ENCODE peak calls at places on chromosomes 16 and 17, in ten cellular contexts. One of them, this sample, is unnamed.

GRCh38 chr16:71852561-71852960 is 6.8 kb downstream of the ATXN1L start:
- DNase-seq in iPS DF 19.7: no peak
- DNase-seq in AG10803: no peak
- DNase-seq in cerebellum: no peak
- DNase-seq in activated naive CD4-positive, alpha-beta T cell: no peak
- DNase-seq in stimulated activated CD4-positive, alpha-beta T cell treated with anti-CD3 and anti-CD28 coated beads, TNF-alpha, amount 100 ng/mL, for 1 hour: no peak
- DNase-seq in KG1: no peak
- DNase-seq in activated T-helper 1 cell treated with Interleukin-2 at 50 U/mL for 16 hours: no peak
- DNase-seq in NCI-H2107: no peak
- DNase-seq in ELF-1: no peak
- DNase-seq in this sample: no peak

GRCh38 chr17:7997186-7997585 is 5.2 kb upstream of the GUCY2D start:
- DNase-seq in iPS DF 19.7: no peak
- DNase-seq in AG10803: peak
- DNase-seq in cerebellum: no peak
- DNase-seq in activated naive CD4-positive, alpha-beta T cell: peak
- DNase-seq in stimulated activated CD4-positive, alpha-beta T cell treated with anti-CD3 and anti-CD28 coated beads, TNF-alpha, amount 100 ng/mL, for 1 hour: no peak
- DNase-seq in KG1: peak
- DNase-seq in activated T-helper 1 cell treated with Interleukin-2 at 50 U/mL for 16 hours: no peak
- DNase-seq in NCI-H2107: peak
- DNase-seq in ELF-1: peak
- DNase-seq in this sample: no peak

GRCh38 chr17:80504671-80505413 is 28.4 kb upstream of the NPTX1 start:
- DNase-seq in iPS DF 19.7: no peak
- DNase-seq in AG10803: peak
- DNase-seq in cerebellum: no peak
- DNase-seq in activated naive CD4-positive, alpha-beta T cell: no peak
- DNase-seq in stimulated activated CD4-positive, alpha-beta T cell treated with anti-CD3 and anti-CD28 coated beads, TNF-alpha, amount 100 ng/mL, for 1 hour: no peak
- DNase-seq in KG1: no peak
- DNase-seq in activated T-helper 1 cell treated with Interleukin-2 at 50 U/mL for 16 hours: no peak
- DNase-seq in NCI-H2107: no peak
- DNase-seq in ELF-1: no peak
- DNase-seq in this sample: no peak

GRCh38 chr17:673200-673681 is 41.4 kb downstream of the VPS53 start:
- DNase-seq in iPS DF 19.7: peak
- DNase-seq in AG10803: no peak
- DNase-seq in cerebellum: peak
- DNase-seq in activated naive CD4-positive, alpha-beta T cell: no peak
- DNase-seq in stimulated activated CD4-positive, alpha-beta T cell treated with anti-CD3 and anti-CD28 coated beads, TNF-alpha, amount 100 ng/mL, for 1 hour: no peak
- DNase-seq in KG1: no peak
- DNase-seq in activated T-helper 1 cell treated with Interleukin-2 at 50 U/mL for 16 hours: no peak
- DNase-seq in NCI-H2107: no peak
- DNase-seq in ELF-1: peak
- DNase-seq in this sample: no peak

GRCh38 chr17:59763861-59764260 is 56.4 kb downstream of the VMP1 start:
- DNase-seq in iPS DF 19.7: no peak
- DNase-seq in AG10803: peak
- DNase-seq in cerebellum: no peak
- DNase-seq in activated naive CD4-positive, alpha-beta T cell: no peak
- DNase-seq in stimulated activated CD4-positive, alpha-beta T cell treated with anti-CD3 and anti-CD28 coated beads, TNF-alpha, amount 100 ng/mL, for 1 hour: no peak
- DNase-seq in KG1: no peak
- DNase-seq in activated T-helper 1 cell treated with Interleukin-2 at 50 U/mL for 16 hours: no peak
- DNase-seq in NCI-H2107: no peak
- DNase-seq in ELF-1: no peak
- DNase-seq in this sample: no peak

GRCh38 chr16:69564845-69565610 is 738 bp upstream of the NFAT5 start:
- DNase-seq in iPS DF 19.7: no peak
- DNase-seq in AG10803: no peak
- DNase-seq in cerebellum: peak
- DNase-seq in activated naive CD4-positive, alpha-beta T cell: no peak
- DNase-seq in stimulated activated CD4-positive, alpha-beta T cell treated with anti-CD3 and anti-CD28 coated beads, TNF-alpha, amount 100 ng/mL, for 1 hour: no peak
- DNase-seq in KG1: no peak
- DNase-seq in activated T-helper 1 cell treated with Interleukin-2 at 50 U/mL for 16 hours: no peak
- DNase-seq in NCI-H2107: no peak
- DNase-seq in ELF-1: no peak
- DNase-seq in this sample: no peak

GRCh38 chr16:49482690-49483089 is 109.1 kb downstream of the C16orf78 start:
- DNase-seq in iPS DF 19.7: no peak
- DNase-seq in AG10803: no peak
- DNase-seq in cerebellum: no peak
- DNase-seq in activated naive CD4-positive, alpha-beta T cell: no peak
- DNase-seq in stimulated activated CD4-positive, alpha-beta T cell treated with anti-CD3 and anti-CD28 coated beads, TNF-alpha, amount 100 ng/mL, for 1 hour: no peak
- DNase-seq in KG1: no peak
- DNase-seq in activated T-helper 1 cell treated with Interleukin-2 at 50 U/mL for 16 hours: no peak
- DNase-seq in NCI-H2107: no peak
- DNase-seq in ELF-1: no peak
- DNase-seq in this sample: no peak

GRCh38 chr17:50161911-50162288 is 3.9 kb upstream of the SGCA start:
- DNase-seq in iPS DF 19.7: no peak
- DNase-seq in AG10803: no peak
- DNase-seq in cerebellum: no peak
- DNase-seq in activated naive CD4-positive, alpha-beta T cell: no peak
- DNase-seq in stimulated activated CD4-positive, alpha-beta T cell treated with anti-CD3 and anti-CD28 coated beads, TNF-alpha, amount 100 ng/mL, for 1 hour: no peak
- DNase-seq in KG1: no peak
- DNase-seq in activated T-helper 1 cell treated with Interleukin-2 at 50 U/mL for 16 hours: no peak
- DNase-seq in NCI-H2107: no peak
- DNase-seq in ELF-1: no peak
- DNase-seq in this sample: no peak

GRCh38 chr16:64240586-64240985 is 881.3 kb downstream of the CDH11 start:
- DNase-seq in iPS DF 19.7: no peak
- DNase-seq in AG10803: peak
- DNase-seq in cerebellum: no peak
- DNase-seq in activated naive CD4-positive, alpha-beta T cell: no peak
- DNase-seq in stimulated activated CD4-positive, alpha-beta T cell treated with anti-CD3 and anti-CD28 coated beads, TNF-alpha, amount 100 ng/mL, for 1 hour: no peak
- DNase-seq in KG1: no peak
- DNase-seq in activated T-helper 1 cell treated with Interleukin-2 at 50 U/mL for 16 hours: no peak
- DNase-seq in NCI-H2107: no peak
- DNase-seq in ELF-1: no peak
- DNase-seq in this sample: no peak

GRCh38 chr16:66979011-66979717 is 9.2 kb upstream of the CES4A start:
- DNase-seq in iPS DF 19.7: no peak
- DNase-seq in AG10803: peak
- DNase-seq in cerebellum: no peak
- DNase-seq in activated naive CD4-positive, alpha-beta T cell: no peak
- DNase-seq in stimulated activated CD4-positive, alpha-beta T cell treated with anti-CD3 and anti-CD28 coated beads, TNF-alpha, amount 100 ng/mL, for 1 hour: no peak
- DNase-seq in KG1: no peak
- DNase-seq in activated T-helper 1 cell treated with Interleukin-2 at 50 U/mL for 16 hours: no peak
- DNase-seq in NCI-H2107: no peak
- DNase-seq in ELF-1: no peak
- DNase-seq in this sample: no peak

GRCh38 chr17:12128946-12129345 is 108.3 kb downstream of the MAP2K4 start:
- DNase-seq in iPS DF 19.7: no peak
- DNase-seq in AG10803: no peak
- DNase-seq in cerebellum: no peak
- DNase-seq in activated naive CD4-positive, alpha-beta T cell: no peak
- DNase-seq in stimulated activated CD4-positive, alpha-beta T cell treated with anti-CD3 and anti-CD28 coated beads, TNF-alpha, amount 100 ng/mL, for 1 hour: no peak
- DNase-seq in KG1: no peak
- DNase-seq in activated T-helper 1 cell treated with Interleukin-2 at 50 U/mL for 16 hours: no peak
- DNase-seq in NCI-H2107: no peak
- DNase-seq in ELF-1: no peak
- DNase-seq in this sample: no peak

GRCh38 chr17:2691965-2692780 is 19.4 kb downstream of the CLUH start:
- DNase-seq in iPS DF 19.7: no peak
- DNase-seq in AG10803: no peak
- DNase-seq in cerebellum: no peak
- DNase-seq in activated naive CD4-positive, alpha-beta T cell: no peak
- DNase-seq in stimulated activated CD4-positive, alpha-beta T cell treated with anti-CD3 and anti-CD28 coated beads, TNF-alpha, amount 100 ng/mL, for 1 hour: no peak
- DNase-seq in KG1: no peak
- DNase-seq in activated T-helper 1 cell treated with Interleukin-2 at 50 U/mL for 16 hours: no peak
- DNase-seq in NCI-H2107: no peak
- DNase-seq in ELF-1: no peak
- DNase-seq in this sample: no peak

GRCh38 chr16:88810166-88810867 is 1.4 kb downstream of the APRT start:
- DNase-seq in iPS DF 19.7: no peak
- DNase-seq in AG10803: no peak
- DNase-seq in cerebellum: no peak
- DNase-seq in activated naive CD4-positive, alpha-beta T cell: no peak
- DNase-seq in stimulated activated CD4-positive, alpha-beta T cell treated with anti-CD3 and anti-CD28 coated beads, TNF-alpha, amount 100 ng/mL, for 1 hour: no peak
- DNase-seq in KG1: no peak
- DNase-seq in activated T-helper 1 cell treated with Interleukin-2 at 50 U/mL for 16 hours: no peak
- DNase-seq in NCI-H2107: no peak
- DNase-seq in ELF-1: peak
- DNase-seq in this sample: no peak

This sample was measured in stimulated activated CD8-positive, alpha-beta memory T cell treated with anti-CD3 and anti-CD28 coated beads, Interleukin-4, amount 100 ng/mL, for 1 hour.